ENCODE peak calls at places on chromosome 1, in nine cellular contexts. One of them, this sample, is unnamed.

GRCh38 chr1:91015794-91016550 is 5.9 kb downstream of the ZNF644 start:
- DNase-seq in RWPE2: no peak
- DNase-seq in activated CD8-positive, alpha-beta memory T cell treated with anti-CD3 and anti-CD28 coated beads, Interleukin-2, amount 50 U/mL, for 48 hours: no peak
- DNase-seq in NCI-H1048: no peak
- DNase-seq in EL: peak; percentile 36
- DNase-seq in anterior cingulate cortex: no peak
- DNase-seq in ELF-1: no peak
- DNase-seq in HT1080: peak; percentile 45
- DNase-seq in activated B cell treated with CpG ODN at 0.5 μM for 24 hours: no peak
- DNase-seq in this sample: no peak

GRCh38 chr1:20625176-20626097 is 7.8 kb upstream of the PINK1 start:
- DNase-seq in RWPE2: no peak
- DNase-seq in activated CD8-positive, alpha-beta memory T cell treated with anti-CD3 and anti-CD28 coated beads, Interleukin-2, amount 50 U/mL, for 48 hours: no peak
- DNase-seq in NCI-H1048: no peak
- DNase-seq in EL: no peak
- DNase-seq in anterior cingulate cortex: no peak
- DNase-seq in ELF-1: peak; percentile 63
- DNase-seq in HT1080: no peak
- DNase-seq in activated B cell treated with CpG ODN at 0.5 μM for 24 hours: no peak
- DNase-seq in this sample: no peak

GRCh38 chr1:3012511-3013291 is 8.6 kb upstream of the ACTRT2 start:
- DNase-seq in RWPE2: peak; percentile 40
- DNase-seq in activated CD8-positive, alpha-beta memory T cell treated with anti-CD3 and anti-CD28 coated beads, Interleukin-2, amount 50 U/mL, for 48 hours: peak; percentile 90
- DNase-seq in NCI-H1048: no peak
- DNase-seq in EL: no peak
- DNase-seq in anterior cingulate cortex: peak; percentile 78
- DNase-seq in ELF-1: peak; percentile 40
- DNase-seq in HT1080: no peak
- DNase-seq in activated B cell treated with CpG ODN at 0.5 μM for 24 hours: peak; percentile 56
- DNase-seq in this sample: peak; percentile 8

GRCh38 chr1:210527091-210527490 is 198.4 kb downstream of the HHAT start:
- DNase-seq in RWPE2: no peak
- DNase-seq in activated CD8-positive, alpha-beta memory T cell treated with anti-CD3 and anti-CD28 coated beads, Interleukin-2, amount 50 U/mL, for 48 hours: no peak
- DNase-seq in NCI-H1048: no peak
- DNase-seq in EL: no peak
- DNase-seq in anterior cingulate cortex: no peak
- DNase-seq in ELF-1: peak; percentile 34
- DNase-seq in HT1080: peak; percentile 26
- DNase-seq in activated B cell treated with CpG ODN at 0.5 μM for 24 hours: no peak
- DNase-seq in this sample: no peak

GRCh38 chr1:2802421-2802961 is 998 bp upstream of the TTC34 start:
- DNase-seq in RWPE2: peak; percentile 42
- DNase-seq in activated CD8-positive, alpha-beta memory T cell treated with anti-CD3 and anti-CD28 coated beads, Interleukin-2, amount 50 U/mL, for 48 hours: no peak
- DNase-seq in NCI-H1048: no peak
- DNase-seq in EL: no peak
- DNase-seq in anterior cingulate cortex: no peak
- DNase-seq in ELF-1: no peak
- DNase-seq in HT1080: no peak
- DNase-seq in activated B cell treated with CpG ODN at 0.5 μM for 24 hours: no peak
- DNase-seq in this sample: no peak

GRCh38 chr1:11692899-11693590 is 1.5 kb downstream of the DRAXIN start:
- DNase-seq in RWPE2: no peak
- DNase-seq in activated CD8-positive, alpha-beta memory T cell treated with anti-CD3 and anti-CD28 coated beads, Interleukin-2, amount 50 U/mL, for 48 hours: peak; percentile 65
- DNase-seq in NCI-H1048: no peak
- DNase-seq in EL: peak; percentile 90
- DNase-seq in anterior cingulate cortex: peak; percentile 41
- DNase-seq in ELF-1: peak; percentile 21
- DNase-seq in HT1080: peak; percentile 98
- DNase-seq in activated B cell treated with CpG ODN at 0.5 μM for 24 hours: no peak
- DNase-seq in this sample: no peak

GRCh38 chr1:244349103-244349531 is 102.6 kb downstream of the ADSS2 start:
- DNase-seq in RWPE2: no peak
- DNase-seq in activated CD8-positive, alpha-beta memory T cell treated with anti-CD3 and anti-CD28 coated beads, Interleukin-2, amount 50 U/mL, for 48 hours: no peak
- DNase-seq in NCI-H1048: no peak
- DNase-seq in EL: peak; percentile 84
- DNase-seq in anterior cingulate cortex: no peak
- DNase-seq in ELF-1: no peak
- DNase-seq in HT1080: peak; percentile 86
- DNase-seq in activated B cell treated with CpG ODN at 0.5 μM for 24 hours: no peak
- DNase-seq in this sample: no peak

GRCh38 chr1:226487921-226488320 is 60.6 kb upstream of the STUM start:
- DNase-seq in RWPE2: no peak
- DNase-seq in activated CD8-positive, alpha-beta memory T cell treated with anti-CD3 and anti-CD28 coated beads, Interleukin-2, amount 50 U/mL, for 48 hours: no peak
- DNase-seq in NCI-H1048: no peak
- DNase-seq in EL: peak; percentile 28
- DNase-seq in anterior cingulate cortex: no peak
- DNase-seq in ELF-1: no peak
- DNase-seq in HT1080: peak; percentile 36
- DNase-seq in activated B cell treated with CpG ODN at 0.5 μM for 24 hours: no peak
- DNase-seq in this sample: no peak

GRCh38 chr1:3425486-3426215 is 28.8 kb upstream of the ARHGEF16 start:
- DNase-seq in RWPE2: no peak
- DNase-seq in activated CD8-positive, alpha-beta memory T cell treated with anti-CD3 and anti-CD28 coated beads, Interleukin-2, amount 50 U/mL, for 48 hours: no peak
- DNase-seq in NCI-H1048: no peak
- DNase-seq in EL: no peak
- DNase-seq in anterior cingulate cortex: no peak
- DNase-seq in ELF-1: no peak
- DNase-seq in HT1080: no peak
- DNase-seq in activated B cell treated with CpG ODN at 0.5 μM for 24 hours: no peak
- DNase-seq in this sample: no peak

GRCh38 chr1:3397311-3397710 is 57.2 kb upstream of the ARHGEF16 start:
- DNase-seq in RWPE2: no peak
- DNase-seq in activated CD8-positive, alpha-beta memory T cell treated with anti-CD3 and anti-CD28 coated beads, Interleukin-2, amount 50 U/mL, for 48 hours: no peak
- DNase-seq in NCI-H1048: no peak
- DNase-seq in EL: no peak
- DNase-seq in anterior cingulate cortex: no peak
- DNase-seq in ELF-1: peak; percentile 45
- DNase-seq in HT1080: no peak
- DNase-seq in activated B cell treated with CpG ODN at 0.5 μM for 24 hours: no peak
- DNase-seq in this sample: no peak

GRCh38 chr1:246319111-246319510 is 188.0 kb downstream of the SMYD3 start:
- DNase-seq in RWPE2: no peak
- DNase-seq in activated CD8-positive, alpha-beta memory T cell treated with anti-CD3 and anti-CD28 coated beads, Interleukin-2, amount 50 U/mL, for 48 hours: no peak
- DNase-seq in NCI-H1048: no peak
- DNase-seq in EL: no peak
- DNase-seq in anterior cingulate cortex: no peak
- DNase-seq in ELF-1: no peak
- DNase-seq in HT1080: no peak
- DNase-seq in activated B cell treated with CpG ODN at 0.5 μM for 24 hours: no peak
- DNase-seq in this sample: peak; percentile 85

GRCh38 chr1:218480137-218480536 is 135.0 kb downstream of the TGFB2 start:
- DNase-seq in RWPE2: no peak
- DNase-seq in activated CD8-positive, alpha-beta memory T cell treated with anti-CD3 and anti-CD28 coated beads, Interleukin-2, amount 50 U/mL, for 48 hours: no peak
- DNase-seq in NCI-H1048: no peak
- DNase-seq in EL: peak; percentile 98
- DNase-seq in anterior cingulate cortex: no peak
- DNase-seq in ELF-1: no peak
- DNase-seq in HT1080: peak; percentile 62
- DNase-seq in activated B cell treated with CpG ODN at 0.5 μM for 24 hours: no peak
- DNase-seq in this sample: no peak

This sample was measured in NCI-H524.